ENCODE peak calls at places on chromosomes 16 and 17, in seven cellular contexts. D is RWPE1; X is glutamatergic neuron; Y is activated CD4-positive, alpha-beta memory T cell treated with anti-CD3 and anti-CD28 coated beads, Interleukin-2, amount 10 ng/mL, durations not matched to agents 7 days and 5 days; L is T-helper 1 cell; R is nucleus accumbens; W is GM23248. Z is an unnamed sample.

GRCh38 chr17:56434610-56435009 is 158.9 kb upstream of the NOG start:
- DNase-seq in D (no peak), X (no peak), Y (no peak), L (no peak), R (no peak), W (peak), Z (no peak)

GRCh38 chr16:16139806-16140205 is 83.5 kb downstream of the ABCC6 start:
- DNase-seq in D (no peak), X (no peak), Y (no peak), L (no peak), R (no peak), W (no peak), Z (no peak)

GRCh38 chr16:75264531-75264998 is 13.1 kb upstream of the BCAR1 start:
- DNase-seq in D (no peak), X (no peak), Y (no peak), L (no peak), R (no peak), W (peak), Z (no peak)

GRCh38 chr17:31008374-31009035 is 37.7 kb downstream of the RNF135 start:
- DNase-seq in D (peak), X (peak), Y (peak), L (peak), R (peak), W (peak), Z (peak)

GRCh38 chr17:72376486-72377345 is 255.9 kb downstream of the SOX9 start:
- DNase-seq in D (no peak), X (peak), Y (no peak), L (no peak), R (no peak), W (peak), Z (no peak)

GRCh38 chr16:67928561-67929364 is 2.9 kb downstream of the CTRL start:
- DNase-seq in D (peak), X (peak), Y (peak), L (peak), R (peak), W (peak), Z (peak)

GRCh38 chr17:66673668-66674276 is 161.1 kb upstream of the CACNG5 start:
- DNase-seq in D (peak), X (peak), Y (peak), L (peak), R (peak), W (peak), Z (peak)

GRCh38 chr17:73191443-73192218 is 1.2 kb upstream of the COG1 start:
- DNase-seq in D (peak), X (peak), Y (peak), L (peak), R (no peak), W (peak), Z (peak)

GRCh38 chr16:49021136-49021535 is 260.5 kb downstream of the CBLN1 start:
- DNase-seq in D (peak), X (no peak), Y (no peak), L (no peak), R (no peak), W (peak), Z (no peak)

GRCh38 chr17:17132746-17133145 is 73.4 kb downstream of the PLD6 start:
- DNase-seq in D (no peak), X (no peak), Y (no peak), L (no peak), R (no peak), W (no peak), Z (no peak)

GRCh38 chr17:32878211-32878610 is 1.3 kb upstream of the MYO1D start:
- DNase-seq in D (no peak), X (no peak), Y (no peak), L (no peak), R (no peak), W (peak), Z (no peak)

GRCh38 chr16:88007321-88007731 is 56.1 kb downstream of the BANP start:
- DNase-seq in D (no peak), X (no peak), Y (no peak), L (no peak), R (peak), W (no peak), Z (no peak)

GRCh38 chr16:4115209-4115940 is 867 bp downstream of the ADCY9 start:
- DNase-seq in D (peak), X (peak), Y (peak), L (peak), R (no peak), W (peak), Z (no peak)

GRCh38 chr17:77822302-77823030 is 136.0 kb upstream of the TNRC6C start:
- DNase-seq in D (no peak), X (no peak), Y (no peak), L (no peak), R (no peak), W (peak), Z (no peak)

GRCh38 chr16:70160821-70161220 is 12.8 kb upstream of the CLEC18C start:
- DNase-seq in D (no peak), X (no peak), Y (no peak), L (no peak), R (no peak), W (no peak), Z (no peak)

GRCh38 chr16:503150-504071 is 24.1 kb upstream of the CAPN15 start:
- DNase-seq in D (no peak), X (no peak), Y (no peak), L (no peak), R (no peak), W (peak), Z (no peak)

GRCh38 chr17:73420897-73421296 is 109.1 kb upstream of the CDC42EP4 start:
- DNase-seq in D (peak), X (no peak), Y (no peak), L (no peak), R (no peak), W (peak), Z (no peak)

GRCh38 chr17:31758646-31759045 is 100.4 kb downstream of the COPRS start:
- DNase-seq in D (no peak), X (no peak), Y (no peak), L (no peak), R (no peak), W (peak), Z (no peak)

GRCh38 chr16:84985079-84986065 is 26.0 kb downstream of the ZDHHC7 start:
- DNase-seq in D (peak), X (no peak), Y (no peak), L (no peak), R (no peak), W (peak), Z (no peak)

GRCh38 chr16:68642436-68643064 is 2.6 kb upstream of the CDH3 start:
- DNase-seq in D (no peak), X (peak), Y (no peak), L (no peak), R (no peak), W (peak), Z (no peak)

GRCh38 chr17:13140750-13141149 is 122.9 kb upstream of the ELAC2 start:
- DNase-seq in D (no peak), X (no peak), Y (no peak), L (no peak), R (no peak), W (peak), Z (no peak)

GRCh38 chr17:42781639-42782401 is 1.4 kb downstream of the WNK4 start:
- DNase-seq in D (no peak), X (no peak), Y (no peak), L (no peak), R (no peak), W (peak), Z (no peak)

GRCh38 chr17:63838586-63839184 is 3.8 kb downstream of the SMARCD2 start:
- DNase-seq in D (peak), X (peak), Y (no peak), L (no peak), R (peak), W (peak), Z (no peak)

GRCh38 chr17:6756425-6757012 is 673 bp downstream of the XAF1 start:
- DNase-seq in D (no peak), X (no peak), Y (no peak), L (no peak), R (no peak), W (peak), Z (no peak)

GRCh38 chr17:17042381-17042736 is at the start of gene MPRIP:
- DNase-seq in D (no peak), X (no peak), Y (no peak), L (no peak), R (no peak), W (no peak), Z (no peak)

GRCh38 chr17:42233148-42233547 is 38.9 kb upstream of the GHDC start:
- DNase-seq in D (peak), X (no peak), Y (no peak), L (no peak), R (no peak), W (peak), Z (no peak)

GRCh38 chr16:15518412-15519351 is 84.3 kb downstream of the BMERB1 start:
- DNase-seq in D (no peak), X (no peak), Y (no peak), L (no peak), R (no peak), W (peak), Z (no peak)

GRCh38 chr17:56297142-56297541 is 143.9 kb downstream of the ANKFN1 start:
- DNase-seq in D (no peak), X (no peak), Y (peak), L (no peak), R (no peak), W (peak), Z (no peak)

GRCh38 chr17:30391534-30391933 is 12.8 kb downstream of the CPD start:
- DNase-seq in D (no peak), X (no peak), Y (no peak), L (no peak), R (no peak), W (no peak), Z (no peak)

GRCh38 chr17:49401971-49402491 is 12.7 kb downstream of the PHB1 start:
- DNase-seq in D (no peak), X (no peak), Y (no peak), L (no peak), R (peak), W (no peak), Z (no peak)

GRCh38 chr17:36778458-36778857 is 158.8 kb upstream of the LHX1 start:
- DNase-seq in D (no peak), X (no peak), Y (no peak), L (no peak), R (no peak), W (no peak), Z (no peak)

GRCh38 chr17:62703269-62703775 is 75.9 kb downstream of the MRC2 start:
- DNase-seq in D (peak), X (no peak), Y (peak), L (no peak), R (no peak), W (peak), Z (no peak)

GRCh38 chr17:31433091-31433790 is 41.8 kb downstream of the RAB11FIP4 start:
- DNase-seq in D (no peak), X (no peak), Y (peak), L (peak), R (no peak), W (no peak), Z (no peak)

GRCh38 chr16:59826767-59827166 is 1092.7 kb upstream of the GOT2 start:
- DNase-seq in D (no peak), X (no peak), Y (no peak), L (no peak), R (no peak), W (no peak), Z (no peak)

GRCh38 chr17:21361020-21361809 is 14.9 kb upstream of the KCNJ12 start:
- DNase-seq in D (no peak), X (no peak), Y (no peak), L (no peak), R (no peak), W (no peak), Z (no peak)

Z was measured in HAP-1.